ENCODE peak calls at places on chromosomes 13 and 19, in four cellular contexts. L is IMR-90, V is GM12878, D is endothelial cell of umbilical vein. Y is an unnamed sample.

GRCh38 chr19:12792853-12793289 is 1.6 kb downstream of the JUNB start:
- DNase-seq in D (peak), L (no peak), V (no peak), Y (peak)

GRCh38 chr13:110641055-110642015 is 26.0 kb downstream of the NAXD start:
- DNase-seq in V (no peak), L (peak), D (no peak), Y (no peak)

GRCh38 chr13:69565334-69565733 is 542.3 kb upstream of the ATXN8OS start:
- DNase-seq in V (peak), L (no peak), D (peak), Y (peak)

GRCh38 chr13:99468971-99469545 is 32.2 kb upstream of the TM9SF2 start:
- DNase-seq in L (no peak), V (no peak), D (no peak), Y (no peak)

GRCh38 chr19:13610042-13610691 is 103.9 kb upstream of the CACNA1A start:
- DNase-seq in L (no peak), V (no peak), D (no peak), Y (no peak)

GRCh38 chr19:38319421-38320258 is at the start of gene KCNK6:
- DNase-seq in L (no peak), D (peak), V (no peak), Y (no peak)

GRCh38 chr13:110445183-110445582 is 116.3 kb downstream of the RAB20 start:
- DNase-seq in V (no peak), L (peak), D (no peak), Y (no peak)

GRCh38 chr13:24183741-24184182 is 23.2 kb downstream of the SPATA13 start:
- DNase-seq in L (no peak), D (no peak), V (no peak), Y (no peak)

GRCh38 chr19:47446534-47447469 is 24.9 kb downstream of the SLC8A2 start:
- DNase-seq in V (no peak), D (no peak), L (no peak), Y (peak)

GRCh38 chr13:107289540-107289939 is 721.6 kb upstream of the ARGLU1 start:
- DNase-seq in V (no peak), D (no peak), L (peak), Y (no peak)

GRCh38 chr13:33205804-33206221 is 79.7 kb downstream of the STARD13 start:
- DNase-seq in D (peak), L (peak), V (no peak), Y (no peak)

GRCh38 chr19:14048439-14049153 is 13.3 kb downstream of the PALM3 start:
- DNase-seq in D (peak), V (no peak), L (no peak), Y (peak)

GRCh38 chr13:84455143-84455905 is 573.0 kb upstream of the SLITRK1 start:
- DNase-seq in D (no peak), L (no peak), V (no peak), Y (no peak)

DNA sequence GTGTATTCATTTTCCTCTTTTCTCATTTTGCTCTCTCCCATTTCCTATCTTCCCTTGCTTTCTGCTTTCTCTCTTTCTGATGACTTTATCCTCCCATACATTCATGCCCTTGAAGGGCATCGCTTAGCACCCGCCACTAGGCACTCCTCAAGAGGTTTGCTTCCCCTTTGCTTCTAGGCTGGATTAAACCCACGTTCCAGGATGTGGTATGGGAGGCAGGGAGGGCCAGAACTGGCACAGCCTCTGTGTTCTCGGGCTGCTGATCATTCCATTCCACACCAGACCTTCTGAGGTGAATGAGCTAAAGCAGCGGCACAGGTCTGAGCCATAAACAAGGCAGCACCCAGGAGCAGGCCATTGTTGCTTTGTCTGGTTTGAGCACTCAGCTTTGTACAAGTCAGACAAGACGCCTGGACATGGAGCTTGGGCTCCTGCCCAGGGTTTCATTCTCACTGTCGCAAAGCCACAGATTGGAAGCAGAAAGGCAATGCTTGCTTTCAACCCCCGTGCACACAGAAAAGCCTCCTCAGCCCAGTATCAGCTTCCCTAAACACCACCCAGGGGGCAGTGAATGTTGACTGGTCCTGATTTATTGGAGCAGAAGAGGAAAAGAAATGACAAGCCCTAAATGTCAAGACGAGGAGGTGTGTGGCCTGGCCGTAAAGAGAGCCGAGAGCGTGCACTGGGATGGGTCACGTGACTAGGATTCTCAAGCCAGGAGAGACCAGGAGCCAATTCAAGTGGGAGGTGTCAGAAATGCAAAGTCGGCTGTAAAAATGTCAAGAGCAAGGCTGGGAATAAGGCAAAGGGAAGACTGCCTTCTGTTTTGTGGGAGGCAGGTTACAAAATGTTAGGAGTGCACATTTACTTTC is 218.0 kb upstream of the SERP2 start:
- DNase-seq in D (peak), L (peak), V (no peak), Y (no peak)
- TF ChIP-seq FOS in D (no peak), L (no peak), V (no peak), Y (no peak)

GRCh38 chr13:79404985-79405384 is 1.1 kb downstream of the RBM26 start:
- DNase-seq in L (no peak), V (no peak), D (peak), Y (no peak)
- TF ChIP-seq FOS in L (no peak), V (no peak), D (no peak), Y (no peak)

GRCh38 chr19:45079063-45079910 is at the start of gene GEMIN7:
- DNase-seq in D (peak), V (peak), L (peak), Y (peak)
- TF ChIP-seq FOS in D (no peak), V (no peak), L (no peak), Y (no peak)

DNA sequence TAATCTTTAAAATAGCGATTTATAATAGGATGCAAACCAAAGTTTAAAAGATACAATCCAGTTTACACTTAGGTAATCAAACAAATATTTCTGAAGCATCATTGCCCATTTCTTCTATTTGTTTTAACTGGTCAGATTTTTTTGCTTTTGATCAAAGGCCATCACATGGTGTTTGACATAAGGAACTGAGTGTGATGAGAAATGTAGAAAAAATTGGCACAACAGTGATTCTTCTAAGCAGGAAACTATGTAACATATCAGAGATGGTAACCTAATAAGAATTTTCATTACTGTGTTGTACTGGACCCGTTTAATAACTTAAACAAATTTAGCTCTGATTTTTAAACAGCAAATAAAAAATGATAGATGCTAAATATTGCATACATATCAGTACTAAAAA is 644.7 kb upstream of the KLF12 start:
- DNase-seq in V (no peak), D (no peak), L (peak), Y (no peak)
- TF ChIP-seq FOS in V (no peak), D (no peak), L (no peak), Y (no peak)

DNA sequence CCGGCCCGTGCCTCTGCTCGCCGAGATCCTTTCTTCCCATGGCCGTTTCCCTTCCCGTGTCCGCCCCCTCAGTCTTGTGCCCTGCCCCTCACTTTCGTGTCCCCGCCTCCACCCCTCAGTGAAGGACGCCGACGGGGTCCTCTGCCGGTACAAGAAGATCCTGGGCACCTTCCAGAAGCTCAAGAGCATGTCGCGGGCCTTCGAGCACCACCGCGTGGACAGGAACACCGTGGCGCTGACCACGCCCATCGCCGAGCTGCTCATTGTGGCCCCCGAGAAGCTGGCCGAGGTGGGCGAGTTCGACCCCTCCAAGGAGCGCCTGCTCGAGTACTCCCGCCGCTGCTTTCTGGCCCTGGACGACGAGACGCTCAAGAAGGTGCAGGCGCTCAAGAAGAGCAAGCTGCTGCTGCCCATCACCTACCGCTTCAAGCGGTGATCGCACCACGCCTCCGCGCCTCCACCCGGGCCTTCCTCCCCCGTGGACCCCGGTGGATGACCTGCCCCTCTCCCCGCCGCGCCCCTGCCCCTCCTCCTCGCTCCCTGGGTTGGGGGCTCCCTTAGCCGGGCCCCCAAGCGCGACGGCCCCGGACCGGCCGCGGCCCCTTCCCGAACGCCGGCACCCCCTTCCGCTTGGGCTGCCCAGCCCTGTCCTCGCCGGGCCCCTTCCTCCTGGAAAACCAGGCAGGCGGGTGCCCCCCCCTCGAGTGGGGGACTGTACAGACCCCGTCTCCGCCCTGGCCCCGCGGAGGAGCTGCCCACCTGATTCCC is 2.3 kb upstream of the U2AF2 start:
- DNase-seq in L (no peak), D (no peak), V (no peak), Y (no peak)
- TF ChIP-seq FOS in L (no peak), D (no peak), V (no peak), Y (no peak)

DNA sequence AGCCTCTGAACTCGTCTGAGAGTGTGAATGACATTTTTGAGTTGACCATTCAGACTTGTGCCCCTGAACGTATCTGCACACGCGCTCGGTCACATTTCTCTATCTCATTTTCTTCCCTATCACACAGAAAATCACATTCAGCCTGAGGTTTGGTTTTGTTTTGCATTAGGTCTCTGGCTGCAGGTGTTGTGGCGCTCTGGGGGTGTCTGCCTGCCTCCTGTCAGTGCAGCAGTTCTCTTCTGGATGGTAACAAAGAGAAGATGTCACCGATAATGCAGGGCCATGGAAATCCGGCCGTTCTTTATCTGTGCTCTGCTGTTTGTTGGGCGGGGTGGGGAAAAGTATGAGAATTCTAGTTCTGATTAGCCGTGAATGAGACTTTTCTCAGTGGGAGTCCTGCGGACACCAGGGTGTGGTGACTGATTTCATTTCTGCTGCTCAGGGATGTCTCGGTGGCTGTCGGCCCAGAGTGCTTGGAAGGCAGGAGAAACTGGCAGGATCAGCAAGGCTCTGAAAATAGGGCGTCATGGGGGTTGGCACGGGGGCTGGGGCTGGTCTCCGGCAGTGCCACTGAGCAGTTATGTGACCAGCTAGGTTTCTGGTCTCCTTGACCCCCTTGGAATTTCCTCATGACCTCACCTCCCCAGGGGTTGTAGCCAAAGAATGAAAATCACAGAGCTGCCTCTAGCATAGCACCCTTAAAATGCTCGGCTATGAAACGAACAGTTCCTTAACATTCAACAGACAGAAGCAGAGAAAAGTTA is 5.1 kb downstream of the RNF113B start:
- DNase-seq in D (peak), V (no peak), L (peak), Y (no peak)
- TF ChIP-seq FOS in D (no peak), V (no peak), L (no peak), Y (no peak)

DNA sequence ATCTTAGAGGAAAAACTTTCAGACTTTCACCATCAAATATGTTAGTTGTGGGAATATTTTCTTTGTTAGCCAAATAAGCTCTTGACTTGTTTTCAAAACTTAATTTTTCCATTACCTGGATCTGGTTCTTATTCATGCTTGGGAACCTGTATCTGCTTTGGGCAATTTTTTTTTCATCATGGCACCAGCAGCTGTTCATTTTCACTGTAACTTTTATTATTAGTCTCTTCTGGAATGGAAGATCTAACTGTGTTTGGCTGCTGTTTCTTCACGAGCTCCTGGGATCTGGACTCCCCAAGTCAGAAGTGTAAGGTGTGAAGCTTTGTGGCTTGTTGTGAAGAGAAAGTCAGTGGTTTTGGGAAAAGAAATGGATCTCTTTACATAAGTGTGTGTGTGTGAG is 33.3 kb downstream of the RGCC start:
- DNase-seq in V (no peak), L (no peak), D (no peak), Y (no peak)
- TF ChIP-seq FOS in V (no peak), L (no peak), D (no peak), Y (no peak)

DNA sequence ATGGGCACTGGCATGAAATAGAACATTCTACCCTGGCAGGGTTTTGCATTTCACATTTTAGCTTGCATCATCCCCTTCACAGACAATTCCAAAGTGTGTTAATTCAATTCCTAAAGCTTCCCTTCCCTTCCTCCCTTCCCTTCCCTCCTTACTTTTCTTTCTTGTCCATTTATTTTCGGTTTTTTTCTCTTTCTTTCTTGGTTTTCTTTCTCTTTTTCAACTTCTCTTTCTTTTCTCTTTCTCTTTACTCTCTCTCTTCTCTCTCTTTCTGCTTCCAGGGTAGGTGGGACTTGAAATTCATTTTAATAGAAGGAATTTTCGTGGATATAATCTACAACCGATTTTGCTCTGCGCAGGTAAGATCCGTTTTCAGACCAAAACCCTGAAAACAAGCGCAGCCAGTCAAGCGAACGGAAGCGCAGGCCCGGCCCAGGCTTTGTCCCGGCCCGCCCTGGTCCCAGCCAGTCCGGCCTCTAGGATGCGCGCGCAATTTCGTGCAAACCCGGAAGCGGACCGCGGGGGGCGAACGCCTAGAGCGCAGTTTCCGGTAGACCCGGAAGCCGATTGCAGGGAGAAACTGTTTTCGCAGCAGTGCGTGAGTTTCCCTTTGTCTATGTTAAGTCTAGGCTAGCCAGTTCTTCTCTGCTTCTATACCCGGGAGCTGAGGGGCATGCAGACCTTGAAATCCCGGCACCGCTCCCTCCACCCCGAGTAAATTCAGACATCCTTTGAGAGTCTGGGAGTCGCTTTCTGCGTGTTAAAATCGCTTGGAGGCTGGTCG is at the start of gene ZNF528:
- DNase-seq in D (peak), L (peak), V (peak), Y (peak)
- TF ChIP-seq FOS in D (no peak), L (no peak), V (no peak), Y (no peak)

GRCh38 chr13:26007774-26008173 is 44.0 kb downstream of the SHISA2 start:
- DNase-seq in V (no peak), L (no peak), D (peak), Y (no peak)
- TF ChIP-seq FOS in V (no peak), L (no peak), D (peak), Y (no peak)

Y was measured in K562.